ENCODE peak calls at places on chromosome 3, in four cellular contexts. One of them, this sample, is unnamed.

GRCh38 chr3:146646251-146646650 is 41.1 kb upstream of the PLSCR5 start:
- DNase-seq in psoas muscle: no peak
- DNase-seq in HL-60: no peak
- DNase-seq in cardiac muscle cell: no peak
- DNase-seq in this sample: no peak

GRCh38 chr3:130626021-130626420 is 109.0 kb downstream of the COL6A6 start:
- DNase-seq in psoas muscle: no peak
- DNase-seq in HL-60: no peak
- DNase-seq in cardiac muscle cell: no peak
- DNase-seq in this sample: peak

GRCh38 chr3:181252626-181253025 is 263.1 kb upstream of the DNAJC19 start:
- DNase-seq in psoas muscle: no peak
- DNase-seq in HL-60: no peak
- DNase-seq in cardiac muscle cell: no peak
- DNase-seq in this sample: no peak

GRCh38 chr3:187713504-187713903 is 11.1 kb upstream of the RTP2 start:
- DNase-seq in psoas muscle: no peak
- DNase-seq in HL-60: no peak
- DNase-seq in cardiac muscle cell: no peak
- DNase-seq in this sample: peak

GRCh38 chr3:53219897-53220483 is 35.8 kb downstream of the TKT start:
- DNase-seq in psoas muscle: peak
- DNase-seq in HL-60: peak
- DNase-seq in cardiac muscle cell: peak
- DNase-seq in this sample: peak

GRCh38 chr3:121595765-121596406 is 2.7 kb downstream of the FBXO40 start:
- DNase-seq in psoas muscle: no peak
- DNase-seq in HL-60: no peak
- DNase-seq in cardiac muscle cell: no peak
- DNase-seq in this sample: no peak

GRCh38 chr3:127915115-127915936 is at the start of gene KBTBD12:
- DNase-seq in psoas muscle: peak
- DNase-seq in HL-60: no peak
- DNase-seq in cardiac muscle cell: peak
- DNase-seq in this sample: no peak

GRCh38 chr3:129001817-129002572 is 891 bp downstream of the EFCC1 start:
- DNase-seq in psoas muscle: no peak
- DNase-seq in HL-60: peak
- DNase-seq in cardiac muscle cell: peak
- DNase-seq in this sample: no peak

GRCh38 chr3:123605789-123606234 is 21.0 kb upstream of the HACD2 start:
- DNase-seq in psoas muscle: no peak
- DNase-seq in HL-60: no peak
- DNase-seq in cardiac muscle cell: no peak
- DNase-seq in this sample: peak

GRCh38 chr3:69604735-69605435 is 134.4 kb upstream of the MITF start:
- DNase-seq in psoas muscle: no peak
- DNase-seq in HL-60: no peak
- DNase-seq in cardiac muscle cell: no peak
- DNase-seq in this sample: no peak

GRCh38 chr3:51799879-51800757 is 21.1 kb upstream of the IQCF6 start:
- DNase-seq in psoas muscle: no peak
- DNase-seq in HL-60: peak
- DNase-seq in cardiac muscle cell: peak
- DNase-seq in this sample: peak

GRCh38 chr3:148243609-148244008 is 454.1 kb upstream of the AGTR1 start:
- DNase-seq in psoas muscle: no peak
- DNase-seq in HL-60: no peak
- DNase-seq in cardiac muscle cell: no peak
- DNase-seq in this sample: no peak

DNA sequence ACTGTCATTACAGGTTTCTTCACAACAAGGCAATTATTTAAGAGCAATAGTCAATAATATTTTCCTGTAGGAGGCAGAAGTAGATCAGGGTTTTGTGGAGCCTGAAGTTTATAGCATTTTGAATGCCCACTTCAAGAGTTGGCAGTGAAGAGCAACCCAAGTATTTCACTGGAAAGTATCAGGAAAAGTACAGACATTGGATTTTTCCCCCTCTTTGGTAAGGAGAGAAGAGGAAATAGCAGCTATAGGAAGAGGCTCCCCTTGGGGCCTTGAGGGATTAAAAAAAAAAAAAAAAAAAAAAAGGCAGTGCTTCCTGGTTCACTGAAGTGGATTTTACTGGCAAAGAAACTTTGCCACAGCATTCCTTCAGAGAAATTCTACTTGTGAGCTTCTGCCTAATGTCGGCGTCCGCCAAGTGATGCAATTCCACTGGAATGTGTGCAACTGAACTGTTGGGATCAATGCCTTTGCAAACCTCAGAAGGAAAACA is 5.7 kb upstream of the CNTN6 start:
- DNase-seq in psoas muscle: peak
- DNase-seq in HL-60: no peak
- DNase-seq in cardiac muscle cell: peak
- DNase-seq in this sample: peak
- TF ChIP-seq CTCF in psoas muscle: no peak
- TF ChIP-seq CTCF in HL-60: no peak
- TF ChIP-seq CTCF in cardiac muscle cell: peak
- TF ChIP-seq CTCF in this sample: no peak

GRCh38 chr3:57252404-57252803 is 24.9 kb downstream of the APPL1 start:
- DNase-seq in psoas muscle: no peak
- DNase-seq in HL-60: no peak
- DNase-seq in cardiac muscle cell: no peak
- DNase-seq in this sample: no peak
- H3K4me3 ChIP-seq in psoas muscle: no peak
- H3K4me3 ChIP-seq in HL-60: no peak
- H3K4me3 ChIP-seq in cardiac muscle cell: no peak
- H3K4me3 ChIP-seq in this sample: no peak

DNA sequence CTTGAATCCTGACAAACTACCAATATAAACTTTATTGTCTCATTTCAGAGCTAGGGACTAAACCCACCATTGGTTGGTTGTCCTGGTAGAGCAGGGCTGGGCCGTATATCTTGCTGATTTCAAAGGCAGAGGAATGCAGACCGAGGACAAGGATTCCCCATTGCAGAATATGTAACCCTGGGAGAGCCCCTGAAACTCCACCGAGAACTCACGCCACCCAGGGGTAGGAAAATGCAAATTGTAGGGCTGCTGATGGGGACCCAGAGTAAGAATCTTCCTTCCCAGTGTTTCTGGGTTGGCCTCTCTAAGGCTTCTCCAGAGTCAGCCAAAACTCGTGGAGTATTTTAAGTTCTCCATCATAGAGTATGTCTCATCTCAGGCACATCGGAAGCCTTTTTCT is 235.3 kb downstream of the ABHD5 start:
- DNase-seq in psoas muscle: no peak
- DNase-seq in HL-60: no peak
- DNase-seq in cardiac muscle cell: no peak
- DNase-seq in this sample: no peak
- TF ChIP-seq CTCF in psoas muscle: no peak
- TF ChIP-seq CTCF in HL-60: no peak
- TF ChIP-seq CTCF in cardiac muscle cell: no peak
- TF ChIP-seq CTCF in this sample: no peak

DNA sequence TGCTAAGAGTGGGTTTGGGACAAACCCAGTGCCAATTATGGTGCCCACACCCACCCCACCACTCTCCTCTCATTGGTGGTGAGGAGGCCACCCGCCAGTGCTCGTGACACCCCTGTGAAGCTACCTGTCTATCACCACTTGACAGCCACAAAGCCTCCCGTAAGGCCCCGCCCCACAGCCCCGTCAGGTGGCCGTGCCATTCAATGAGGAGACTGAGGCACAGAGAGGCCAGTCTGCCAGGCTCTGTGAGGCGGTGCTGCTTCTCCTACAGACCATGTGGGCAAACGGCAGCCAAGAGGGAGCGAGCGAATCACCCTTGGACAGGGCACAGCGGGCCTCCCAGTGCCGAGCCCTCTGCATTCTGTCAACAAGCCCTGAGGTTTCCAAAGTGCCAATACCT is 53.5 kb downstream of the IQSEC1 start:
- DNase-seq in psoas muscle: peak
- DNase-seq in HL-60: no peak
- DNase-seq in cardiac muscle cell: no peak
- DNase-seq in this sample: no peak
- H3K4me3 ChIP-seq in psoas muscle: peak
- H3K4me3 ChIP-seq in HL-60: no peak
- H3K4me3 ChIP-seq in cardiac muscle cell: no peak
- H3K4me3 ChIP-seq in this sample: no peak

GRCh38 chr3:192958219-192958872 is 40.7 kb upstream of the MB21D2 start:
- DNase-seq in psoas muscle: no peak
- DNase-seq in HL-60: no peak
- DNase-seq in cardiac muscle cell: no peak
- DNase-seq in this sample: peak

DNA sequence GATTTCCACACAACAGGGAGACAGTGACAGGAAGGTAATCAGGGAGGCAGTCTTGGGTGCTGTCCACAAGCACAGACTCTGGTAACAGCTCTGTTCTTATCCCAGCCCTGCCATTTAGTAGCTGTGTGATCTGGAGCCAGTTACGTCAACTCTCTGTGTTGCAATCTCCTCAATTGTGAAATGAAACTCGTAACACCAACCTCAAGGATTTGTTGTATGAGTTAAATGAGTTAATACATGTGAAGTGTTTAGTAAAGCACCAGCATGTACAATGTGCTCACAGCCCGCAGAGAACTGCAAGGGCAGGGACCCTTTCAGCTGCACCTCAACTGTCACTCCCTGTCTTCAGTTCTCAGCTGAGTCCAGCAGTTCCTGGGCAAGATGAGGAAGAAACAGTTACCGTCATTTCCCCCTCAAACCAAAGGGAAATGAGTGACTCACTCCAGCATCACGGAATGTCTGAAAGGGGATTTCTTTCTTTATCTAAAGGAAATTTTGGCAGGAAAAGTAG is 39.8 kb upstream of the MB21D2 start:
- DNase-seq in psoas muscle: peak
- DNase-seq in HL-60: peak
- DNase-seq in cardiac muscle cell: no peak
- DNase-seq in this sample: peak
- TF ChIP-seq CTCF in psoas muscle: no peak
- TF ChIP-seq CTCF in HL-60: no peak
- TF ChIP-seq CTCF in cardiac muscle cell: no peak
- TF ChIP-seq CTCF in this sample: no peak

DNA sequence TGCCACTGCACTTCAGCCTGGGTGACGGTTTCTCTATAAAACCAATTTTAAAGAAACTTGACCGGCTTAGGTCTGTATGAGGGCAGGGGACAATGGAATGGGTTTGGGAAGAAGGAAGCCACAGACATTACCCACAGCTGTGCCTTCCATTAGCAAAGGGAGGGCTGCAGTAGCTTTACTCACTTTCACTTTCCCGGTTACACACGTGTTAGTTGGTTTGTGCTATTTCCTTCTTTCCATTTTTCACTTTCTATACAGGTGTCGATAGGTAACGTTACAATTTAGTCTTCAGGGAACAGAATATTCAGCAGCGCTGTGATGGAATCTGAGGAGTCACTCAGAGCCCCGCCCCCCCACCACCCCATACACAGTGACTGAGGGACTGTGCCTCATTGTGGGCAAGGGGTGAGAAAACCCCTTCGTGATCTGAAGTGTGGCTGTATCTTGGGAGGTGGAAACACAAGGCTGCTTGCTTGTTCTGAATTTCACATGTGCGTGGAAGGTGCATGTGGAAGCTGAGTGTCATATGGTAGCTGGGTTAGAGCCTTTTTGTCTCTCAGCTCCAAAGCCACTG is 44.8 kb upstream of the RPL32 start:
- DNase-seq in psoas muscle: peak
- DNase-seq in HL-60: no peak
- DNase-seq in cardiac muscle cell: no peak
- DNase-seq in this sample: no peak
- H3K4me3 ChIP-seq in psoas muscle: peak
- H3K4me3 ChIP-seq in HL-60: no peak
- H3K4me3 ChIP-seq in cardiac muscle cell: no peak
- H3K4me3 ChIP-seq in this sample: no peak

DNA sequence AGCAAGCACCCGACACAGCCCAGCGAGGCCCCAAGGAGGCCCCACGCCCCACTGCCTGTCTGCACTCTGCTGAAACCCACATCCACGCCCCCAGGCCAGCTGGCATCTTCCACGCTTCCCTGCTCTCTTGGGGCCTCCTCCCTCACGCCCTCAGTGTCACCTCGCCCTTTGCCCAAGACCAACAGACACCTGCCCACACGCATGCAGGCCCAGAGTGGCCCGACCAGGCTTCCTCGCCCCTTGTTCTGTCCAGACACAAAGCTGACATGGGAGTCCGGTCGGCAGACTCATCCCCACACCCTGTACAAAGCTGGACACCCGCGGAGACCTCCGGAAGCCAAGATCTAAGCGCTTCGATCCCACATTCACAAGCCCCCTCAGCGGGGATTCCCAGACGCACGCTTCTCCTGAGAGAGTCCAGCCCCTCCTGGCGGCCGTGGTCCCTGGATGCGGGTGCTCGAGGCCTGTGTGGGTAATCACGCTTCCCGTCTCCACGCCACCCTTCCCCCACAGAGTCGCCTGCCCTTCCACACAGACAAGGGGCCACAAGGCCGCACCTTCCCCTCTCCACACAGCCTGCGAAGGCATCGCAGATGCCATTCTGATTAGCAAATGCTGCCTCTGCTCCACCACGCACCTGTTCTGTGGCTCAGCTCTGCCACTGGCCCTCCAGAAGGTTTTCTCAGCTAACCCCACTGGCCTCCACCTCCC is 176.6 kb downstream of the XXYLT1 start:
- DNase-seq in psoas muscle: peak
- DNase-seq in HL-60: peak
- DNase-seq in cardiac muscle cell: no peak
- DNase-seq in this sample: no peak
- TF ChIP-seq CTCF in psoas muscle: no peak
- TF ChIP-seq CTCF in HL-60: no peak
- TF ChIP-seq CTCF in cardiac muscle cell: no peak
- TF ChIP-seq CTCF in this sample: no peak

DNA sequence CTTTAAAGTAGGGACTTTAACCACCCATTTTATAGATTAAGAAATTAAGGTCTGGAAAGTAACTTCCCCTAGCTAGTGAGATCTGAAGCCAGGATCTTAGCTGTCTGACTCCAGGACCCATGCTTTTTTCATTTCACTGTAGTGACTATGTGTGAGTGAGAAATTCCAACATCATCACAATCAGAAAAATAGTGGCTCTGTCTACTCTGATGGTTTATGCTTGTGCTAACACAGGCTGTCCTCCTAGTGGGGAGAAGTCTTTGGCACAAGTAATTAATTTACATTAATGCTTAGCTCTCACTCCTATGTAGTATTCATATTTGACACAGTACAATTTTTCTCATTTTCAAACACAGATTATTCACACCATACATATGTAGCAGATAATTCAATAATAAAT is 143.4 kb downstream of the ANO10 start:
- DNase-seq in psoas muscle: no peak
- DNase-seq in HL-60: no peak
- DNase-seq in cardiac muscle cell: no peak
- DNase-seq in this sample: no peak
- H3K4me3 ChIP-seq in psoas muscle: no peak
- H3K4me3 ChIP-seq in HL-60: no peak
- H3K4me3 ChIP-seq in cardiac muscle cell: no peak
- H3K4me3 ChIP-seq in this sample: no peak

GRCh38 chr3:161420746-161421145 is 49.4 kb upstream of the SPTSSB start:
- DNase-seq in psoas muscle: no peak
- DNase-seq in HL-60: no peak
- DNase-seq in cardiac muscle cell: no peak
- DNase-seq in this sample: peak
- TF ChIP-seq CTCF in psoas muscle: no peak
- TF ChIP-seq CTCF in HL-60: no peak
- TF ChIP-seq CTCF in cardiac muscle cell: no peak
- TF ChIP-seq CTCF in this sample: no peak

GRCh38 chr3:2714856-2715255 is 395.3 kb downstream of the IL5RA start:
- DNase-seq in psoas muscle: no peak
- DNase-seq in HL-60: no peak
- DNase-seq in cardiac muscle cell: no peak
- DNase-seq in this sample: no peak
- H3K4me3 ChIP-seq in psoas muscle: no peak
- H3K4me3 ChIP-seq in HL-60: no peak
- H3K4me3 ChIP-seq in cardiac muscle cell: no peak
- H3K4me3 ChIP-seq in this sample: no peak